ENCODE peak calls at places on chromosomes 12 and 14, in four cellular contexts. S is BE2C, I is GM12864, L is osteocyte. W is an unnamed sample.

GRCh38 chr12:13337786-13338185 is 141.3 kb downstream of the EMP1 start:
- DNase-seq in I (no peak), S (no peak), L (no peak), W (no peak)

GRCh38 chr14:31239673-31240072 is 32.1 kb upstream of the HECTD1 start:
- DNase-seq in I (no peak), L (no peak), S (no peak), W (no peak)

GRCh38 chr12:12247584-12247983 is 19.3 kb downstream of the LRP6 start:
- DNase-seq in I (no peak), S (no peak), L (no peak), W (no peak)

GRCh38 chr12:4027412-4027811 is 154.2 kb upstream of the PARP11 start:
- DNase-seq in L (no peak), I (no peak), S (no peak), W (no peak)

GRCh38 chr14:32358781-32359180 is 29.7 kb downstream of the AKAP6 start:
- DNase-seq in I (no peak), S (peak), L (no peak), W (no peak)

GRCh38 chr12:1367331-1367730 is 227.1 kb downstream of the FBXL14 start:
- DNase-seq in I (no peak), L (no peak), S (no peak), W (no peak)

GRCh38 chr12:46492471-46493351 is 120.1 kb upstream of the SLC38A2 start:
- DNase-seq in I (no peak), S (no peak), L (no peak), W (no peak)

GRCh38 chr12:131573631-131574396 is 137.1 kb upstream of the SFSWAP start:
- DNase-seq in I (no peak), S (no peak), L (no peak), W (no peak)

GRCh38 chr14:35818346-35819115 is 7.6 kb upstream of the BRMS1L start:
- DNase-seq in L (no peak), S (peak), I (no peak), W (peak)

GRCh38 chr14:20415723-20416622 is 2.7 kb upstream of the TEP1 start:
- DNase-seq in S (peak), L (no peak), I (no peak), W (peak)

DNA sequence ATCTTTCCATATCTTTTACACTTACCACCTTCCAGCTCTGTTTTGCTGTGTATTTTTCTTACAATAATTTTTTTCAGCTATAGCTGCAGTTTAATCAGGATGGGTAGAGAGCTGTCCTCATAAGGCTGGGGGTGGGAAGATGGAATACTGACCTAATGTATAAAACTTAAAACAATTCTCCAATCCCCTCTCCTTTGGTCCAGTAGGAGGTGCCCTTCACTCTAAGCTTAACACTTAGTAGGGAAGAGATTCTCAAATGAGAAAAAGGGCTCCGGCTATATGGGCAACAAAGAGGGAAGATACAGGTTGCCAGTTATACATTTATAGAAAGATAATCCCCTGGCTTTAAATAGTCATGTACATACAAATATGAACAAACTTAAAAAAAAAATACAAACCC is 2.8 kb downstream of the ORMDL2 start:
- DNase-seq in L (no peak), S (no peak), I (no peak), W (no peak)
- TF ChIP-seq CTCF in L (peak), S (peak), I (no peak), W (peak)

GRCh38 chr14:96304956-96305355 is 48.9 kb downstream of the BDKRB1 start:
- DNase-seq in L (no peak), I (no peak), S (peak), W (no peak)
- TF ChIP-seq CTCF in L (peak), I (no peak), S (peak), W (peak)

GRCh38 chr14:45134051-45134958 is at the start of gene FKBP3:
- DNase-seq in I (peak), S (peak), L (peak), W (peak)
- TF ChIP-seq CTCF in I (peak), S (peak), L (peak), W (peak)

GRCh38 chr14:91357731-91358319 is 59.8 kb downstream of the CCDC88C start:
- DNase-seq in S (no peak), I (no peak), L (no peak), W (no peak)
- TF ChIP-seq CTCF in S (no peak), I (peak), L (no peak), W (no peak)

DNA sequence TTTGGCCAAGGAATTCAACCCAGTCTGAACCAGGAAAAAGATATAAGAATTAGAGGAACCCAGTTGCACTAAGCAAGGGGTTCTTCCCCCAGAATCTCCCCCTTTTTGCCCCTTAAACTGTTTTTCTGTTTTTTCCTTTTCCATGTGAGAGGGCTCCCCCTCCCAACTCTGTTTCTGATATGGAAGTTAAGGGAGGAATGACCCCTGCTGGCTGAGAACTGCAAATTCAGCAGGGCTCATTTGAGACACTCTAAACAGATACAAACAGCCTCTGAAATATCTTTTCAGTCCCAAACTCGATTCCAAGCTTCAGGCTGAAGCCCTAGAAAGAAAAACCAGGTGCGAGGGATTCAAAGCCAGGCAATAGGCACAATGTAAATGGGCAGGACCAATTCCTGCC is 132.7 kb downstream of the SLC41A2 start:
- DNase-seq in L (no peak), S (peak), I (no peak), W (no peak)
- TF ChIP-seq CTCF in L (peak), S (peak), I (peak), W (no peak)

DNA sequence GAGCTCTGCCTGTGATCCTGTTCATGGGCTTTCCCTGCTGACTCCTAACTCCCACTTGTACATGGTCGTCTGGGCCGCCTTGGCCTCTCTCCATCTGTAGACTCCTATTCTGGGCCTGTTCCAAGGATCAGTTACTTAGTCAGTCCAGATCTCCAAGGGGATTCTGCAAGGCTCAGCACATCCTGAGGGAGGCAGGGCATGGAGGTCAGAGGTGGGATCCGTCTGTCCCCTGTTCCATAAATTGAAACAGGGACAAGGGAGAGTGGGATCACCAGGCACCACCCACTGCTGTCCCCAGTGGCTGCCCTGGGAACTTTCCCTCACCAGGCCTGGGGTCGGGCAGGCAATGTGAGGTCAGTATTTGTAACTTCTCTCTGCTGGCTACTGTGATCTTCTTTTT is 43.5 kb downstream of the KCTD10 start:
- DNase-seq in S (peak), L (no peak), I (no peak), W (no peak)
- TF ChIP-seq CTCF in S (peak), L (peak), I (peak), W (no peak)

GRCh38 chr12:58918475-58918874 is 1.8 kb downstream of the LRIG3 start:
- DNase-seq in I (no peak), L (no peak), S (no peak), W (no peak)

GRCh38 chr12:58920956-58921861 is 905 bp upstream of the LRIG3 start:
- DNase-seq in S (no peak), L (no peak), I (no peak), W (peak)

GRCh38 chr12:58917699-58918334 is 2.5 kb downstream of the LRIG3 start:
- DNase-seq in I (no peak), L (no peak), S (no peak), W (peak)

GRCh38 chr12:58919271-58920101 is 818 bp downstream of the LRIG3 start:
- DNase-seq in L (no peak), S (no peak), I (no peak), W (peak)

DNA sequence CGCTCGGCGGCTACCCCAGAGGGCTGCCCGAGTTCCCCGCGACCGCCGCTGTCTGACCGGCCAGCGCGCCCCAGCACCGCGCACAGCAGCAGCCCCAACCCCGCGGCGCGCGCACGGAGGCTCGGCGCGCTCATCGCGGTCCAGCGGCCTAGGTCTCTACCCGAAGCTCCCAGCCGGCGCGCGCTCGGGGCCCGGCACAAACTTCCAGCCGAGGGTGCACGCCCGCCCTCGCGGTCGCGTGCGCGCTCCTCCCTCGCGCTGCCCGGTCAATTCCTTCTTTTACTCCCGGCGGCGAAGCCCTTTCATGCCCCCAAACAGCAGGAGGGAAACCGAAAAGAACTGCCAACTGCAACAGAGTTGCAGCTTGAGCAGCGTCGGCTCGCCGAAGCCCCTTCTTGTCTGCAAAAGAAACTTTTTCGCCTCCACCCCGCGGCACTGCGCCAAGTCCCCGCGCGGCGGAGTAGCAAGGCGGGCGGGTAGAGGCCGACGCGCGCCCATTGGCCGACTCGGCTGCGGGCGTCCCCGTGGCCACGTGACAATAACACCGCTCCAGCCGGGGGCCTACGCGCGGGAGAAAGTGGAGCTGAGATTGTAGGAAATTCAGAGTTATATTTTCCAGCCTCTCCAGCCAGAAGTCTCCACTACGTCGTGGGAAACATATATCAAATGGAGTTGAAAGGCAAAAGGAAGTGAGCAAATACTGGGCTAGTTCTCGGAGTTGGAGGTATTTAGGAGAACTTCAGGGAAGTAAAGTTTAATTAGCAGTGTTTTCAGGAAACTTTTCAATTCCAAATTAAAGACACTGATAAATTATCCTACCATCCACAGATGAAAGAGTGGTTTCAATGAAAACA is at the start of gene LRIG3:
- DNase-seq in L (peak), S (peak), I (no peak), W (peak)
- TF ChIP-seq CTCF in L (no peak), S (no peak), I (no peak), W (peak)

DNA sequence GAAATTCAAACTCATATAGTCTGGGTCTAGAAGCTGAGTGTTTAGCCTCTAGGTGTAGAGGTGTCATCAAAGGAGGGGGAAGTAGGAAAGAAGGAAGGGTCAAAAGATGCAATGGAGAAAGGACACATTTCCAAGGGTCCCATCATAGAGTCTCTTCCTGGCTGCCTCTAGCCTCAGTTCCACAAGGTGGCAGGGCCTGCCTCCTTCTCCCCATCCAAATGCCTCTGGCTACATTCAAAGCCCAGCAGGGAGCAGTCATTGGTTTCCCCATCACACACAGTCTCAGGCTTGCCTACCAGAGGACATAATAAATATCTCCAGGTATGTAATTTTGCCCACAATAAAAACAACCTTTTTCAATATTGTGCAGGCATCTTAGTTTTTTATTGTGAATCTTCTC is 2.1 kb upstream of the CCT2 start:
- DNase-seq in I (no peak), S (no peak), L (no peak), W (no peak)
- TF ChIP-seq CTCF in I (no peak), S (peak), L (no peak), W (no peak)